ENCODE peak calls at places on chromosomes 7 and 10, in four cellular contexts. W is GM12878, E is K562, Y is HepG2. X is an unnamed sample.

GRCh38 chr10:132910901-132911711 is 31.3 kb downstream of the CFAP46 start:
- DNase-seq in W (no peak), E (no peak), Y (no peak), X (no peak)

GRCh38 chr7:27193335-27194001 is 6.4 kb downstream of the HOXA13 start:
- DNase-seq in W (no peak), E (no peak), Y (no peak), X (peak)

GRCh38 chr10:133168617-133169031 is 8.6 kb downstream of the KNDC1 start:
- DNase-seq in W (no peak), E (no peak), Y (no peak), X (no peak)

GRCh38 chr10:132200344-132201110 is 13.8 kb downstream of the DPYSL4 start:
- DNase-seq in W (no peak), E (no peak), Y (no peak), X (no peak)

GRCh38 chr10:128165536-128165935 is 39.3 kb upstream of the MKI67 start:
- DNase-seq in W (no peak), E (no peak), Y (no peak), X (no peak)

GRCh38 chr10:69451784-69452251 is 553 bp downstream of the TSPAN15 start:
- DNase-seq in W (no peak), E (no peak), Y (no peak), X (peak)

GRCh38 chr7:143479055-143479766 is 1.5 kb downstream of the TAS2R41 start:
- DNase-seq in W (no peak), E (no peak), Y (no peak), X (no peak)

GRCh38 chr10:76036410-76036940 is 605.1 kb downstream of the LRMDA start:
- DNase-seq in W (no peak), E (peak), Y (no peak), X (peak)

GRCh38 chr10:11023554-11023953 is 5.9 kb downstream of the CELF2 start:
- DNase-seq in W (no peak), E (no peak), Y (no peak), X (no peak)

GRCh38 chr10:14507156-14507555 is 176.4 kb upstream of the FRMD4A start:
- DNase-seq in W (no peak), E (no peak), Y (no peak), X (no peak)

GRCh38 chr10:88249450-88249849 is 333.7 kb downstream of the RNLS start:
- DNase-seq in W (no peak), E (no peak), Y (no peak), X (no peak)

GRCh38 chr7:97081901-97082300 is 35.6 kb upstream of the SDHAF3 start:
- DNase-seq in W (no peak), E (no peak), Y (no peak), X (no peak)

GRCh38 chr7:107712906-107713305 is 31.0 kb upstream of the CBLL1 start:
- DNase-seq in W (no peak), E (no peak), Y (no peak), X (no peak)

GRCh38 chr10:49161411-49161997 is 26.7 kb downstream of the TMEM273 start:
- DNase-seq in W (no peak), E (peak), Y (no peak), X (no peak)

GRCh38 chr7:120014920-120015465 is 258.0 kb upstream of the KCND2 start:
- DNase-seq in W (no peak), E (no peak), Y (no peak), X (no peak)

GRCh38 chr7:100801833-100802568 is 25.3 kb downstream of the EPHB4 start:
- DNase-seq in W (no peak), E (peak), Y (peak), X (no peak)

GRCh38 chr10:113049881-113050280 is 99.8 kb downstream of the TCF7L2 start:
- DNase-seq in W (no peak), E (no peak), Y (no peak), X (no peak)

GRCh38 chr7:73870041-73870492 is 9.1 kb downstream of the TMEM270 start:
- DNase-seq in W (no peak), E (no peak), Y (peak), X (peak)

GRCh38 chr7:79293655-79294142 is 159.8 kb downstream of the MAGI2 start:
- DNase-seq in W (no peak), E (no peak), Y (peak), X (no peak)

GRCh38 chr10:77244746-77245145 is 392.9 kb downstream of the KCNMA1 start:
- DNase-seq in W (no peak), E (no peak), Y (no peak), X (no peak)

GRCh38 chr10:93465806-93466675 is 16.1 kb downstream of the MYOF start:
- DNase-seq in W (no peak), E (peak), Y (peak), X (no peak)

GRCh38 chr7:127587663-127588018 is 570 bp upstream of the ARF5 start:
- DNase-seq in W (no peak), E (no peak), Y (no peak), X (peak)

GRCh38 chr7:36630112-36630650 is 94.1 kb downstream of the AOAH start:
- DNase-seq in W (no peak), E (no peak), Y (no peak), X (no peak)

GRCh38 chr7:117995850-117996650 is 122.8 kb upstream of the CTTNBP2 start:
- DNase-seq in W (no peak), E (no peak), Y (no peak), X (no peak)

GRCh38 chr7:84042110-84042539 is 152.5 kb downstream of the SEMA3A start:
- DNase-seq in W (no peak), E (no peak), Y (no peak), X (no peak)

GRCh38 chr7:55053651-55054226 is 34.9 kb downstream of the EGFR start:
- DNase-seq in W (no peak), E (no peak), Y (no peak), X (no peak)

GRCh38 chr10:71765176-71765906 is 8.0 kb downstream of the VSIR start:
- DNase-seq in W (no peak), E (no peak), Y (peak), X (no peak)

GRCh38 chr10:7937315-7937945 is 117.1 kb upstream of the GATA3 start:
- DNase-seq in W (no peak), E (no peak), Y (no peak), X (no peak)

GRCh38 chr7:139647085-139647484 is 123.6 kb downstream of the CLEC2L start:
- DNase-seq in W (peak), E (no peak), Y (no peak), X (no peak)

GRCh38 chr7:140745654-140746053 is 49.1 kb downstream of the NDUFB2 start:
- DNase-seq in W (no peak), E (no peak), Y (no peak), X (no peak)

GRCh38 chr10:120800528-120801323 is 50.4 kb upstream of the WDR11 start:
- DNase-seq in W (no peak), E (no peak), Y (no peak), X (no peak)

GRCh38 chr10:103799341-103799740 is 56.0 kb downstream of the SH3PXD2A start:
- DNase-seq in W (no peak), E (no peak), Y (no peak), X (no peak)

GRCh38 chr7:158407581-158408331 is 179.9 kb downstream of the PTPRN2 start:
- DNase-seq in W (no peak), E (peak), Y (peak), X (no peak)

GRCh38 chr7:86814980-86815379 is 171.3 kb downstream of the GRM3 start:
- DNase-seq in W (no peak), E (peak), Y (peak), X (peak)

GRCh38 chr10:95414016-95414830 is 123.4 kb upstream of the PDLIM1 start:
- DNase-seq in W (no peak), E (no peak), Y (no peak), X (no peak)

GRCh38 chr7:117830422-117830954 is 42.8 kb downstream of the CTTNBP2 start:
- DNase-seq in W (no peak), E (no peak), Y (no peak), X (no peak)

GRCh38 chr7:105678811-105679495 is 97.7 kb upstream of the EFCAB10 start:
- DNase-seq in W (no peak), E (peak), Y (no peak), X (no peak)

GRCh38 chr10:93495654-93496321 is 624 bp upstream of the CEP55 start:
- DNase-seq in W (no peak), E (peak), Y (peak), X (peak)

GRCh38 chr7:1344421-1344820 is 111.7 kb downstream of the UNCX start:
- DNase-seq in W (no peak), E (no peak), Y (no peak), X (no peak)

GRCh38 chr7:94401411-94401810 is 6.7 kb downstream of the COL1A2 start:
- DNase-seq in W (no peak), E (no peak), Y (no peak), X (no peak)

GRCh38 chr7:40008218-40008815 is 58.3 kb downstream of the CDK13 start:
- DNase-seq in W (no peak), E (no peak), Y (no peak), X (no peak)
- TF ChIP-seq NR2C2 in W (no peak), E (no peak), Y (no peak), X (no peak)

GRCh38 chr7:70314221-70314620 is 715.9 kb downstream of the AUTS2 start:
- DNase-seq in W (no peak), E (no peak), Y (no peak), X (no peak)

GRCh38 chr7:70319057-70319456 is 720.8 kb downstream of the AUTS2 start:
- DNase-seq in W (no peak), E (no peak), Y (no peak), X (no peak)

GRCh38 chr7:70316745-70317144 is 718.5 kb downstream of the AUTS2 start:
- DNase-seq in W (no peak), E (no peak), Y (no peak), X (no peak)

GRCh38 chr7:70318511-70318910 is 720.2 kb downstream of the AUTS2 start:
- DNase-seq in W (no peak), E (no peak), Y (no peak), X (no peak)

DNA sequence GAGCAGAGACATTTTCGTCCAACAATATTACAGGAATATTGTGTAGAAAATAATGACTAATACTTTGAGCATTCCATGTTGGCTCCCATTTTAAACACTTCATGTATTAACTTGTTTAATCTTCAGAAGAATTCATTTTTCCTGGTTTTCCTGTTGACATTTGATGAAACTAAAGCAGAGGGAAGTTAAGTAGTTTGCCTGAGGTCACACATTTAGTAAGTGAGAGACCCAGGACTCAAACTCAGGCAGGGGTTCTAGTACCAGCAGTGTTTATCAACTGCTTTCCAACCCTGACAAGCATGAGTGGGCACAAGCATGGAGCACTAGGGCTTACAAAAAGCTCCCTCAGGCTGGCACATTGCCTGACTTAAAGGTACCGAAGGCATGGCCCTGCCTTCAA is 719.1 kb downstream of the AUTS2 start:
- DNase-seq in W (no peak), E (no peak), Y (no peak), X (no peak)
- TF ChIP-seq NR2C2 in W (no peak), E (no peak), Y (no peak), X (no peak)

GRCh38 chr10:126058104-126058503 is 161.7 kb downstream of the FANK1 start:
- DNase-seq in W (no peak), E (no peak), Y (no peak), X (no peak)

GRCh38 chr10:126059101-126059826 is 162.9 kb downstream of the FANK1 start:
- DNase-seq in W (no peak), E (no peak), Y (no peak), X (no peak)

GRCh38 chr10:126058507-126058906 is 162.1 kb downstream of the FANK1 start:
- DNase-seq in W (no peak), E (no peak), Y (no peak), X (no peak)

GRCh38 chr10:126060232-126060935 is 164.0 kb downstream of the FANK1 start:
- DNase-seq in W (no peak), E (no peak), Y (no peak), X (no peak)

DNA sequence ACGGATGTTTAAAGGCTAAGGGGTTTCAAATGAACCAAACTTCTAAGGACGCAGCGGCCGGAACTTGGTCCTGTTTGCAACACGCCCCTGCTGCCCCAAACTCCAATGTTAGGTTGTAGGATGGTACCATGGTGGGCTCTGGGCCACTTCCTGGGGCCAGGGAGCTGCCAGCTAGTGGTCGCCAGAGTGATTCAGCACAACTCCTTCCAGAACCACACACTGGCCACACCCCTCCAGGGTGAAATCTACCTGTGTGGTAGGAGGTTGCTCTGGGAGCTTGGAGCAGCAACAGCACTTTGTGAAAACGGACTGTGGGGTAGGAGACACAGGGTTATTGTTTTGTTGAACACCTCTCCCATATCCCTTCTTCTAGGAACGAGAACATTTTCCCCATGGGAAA is 161.1 kb downstream of the FANK1 start:
- DNase-seq in W (no peak), E (no peak), Y (no peak), X (no peak)
- TF ChIP-seq NR2C2 in W (no peak), E (no peak), Y (no peak), X (no peak)

DNA sequence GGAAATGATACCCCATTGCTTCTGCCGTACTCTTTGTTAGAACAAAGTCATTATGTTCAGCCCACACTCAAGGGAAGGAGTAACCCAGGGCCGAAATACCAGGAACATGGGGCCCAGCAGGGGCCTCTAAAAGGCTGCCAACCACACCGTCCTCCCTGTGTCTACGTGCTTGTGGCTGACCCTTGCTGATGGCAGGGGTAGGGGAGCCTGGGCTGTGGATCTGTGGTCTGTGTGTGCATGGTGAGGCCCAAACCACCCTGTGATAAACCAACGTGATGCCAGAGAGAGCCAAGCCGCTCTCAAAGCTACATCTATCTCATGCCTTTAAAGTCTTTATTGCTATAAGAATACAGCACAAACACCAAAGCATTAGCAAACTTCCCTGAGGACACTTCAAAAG is 159.2 kb downstream of the CCDC3 start:
- DNase-seq in W (no peak), E (no peak), Y (no peak), X (no peak)
- TF ChIP-seq NR2C2 in W (no peak), E (no peak), Y (no peak), X (no peak)

X was measured in WTC11.